ENCODE peak calls at places on chromosomes 11 and 22, in five cellular contexts. Z, H, S, Y and K are unnamed samples.
A peak's percentile ranks its signal among the peaks of the same experiment; 100 is the strongest.

GRCh38 chr22:45246060-45246985 is 5.6 kb upstream of the KIAA0930 start:
- DNase-seq in Z (no peak), H (no peak), S (no peak), Y (no peak), K (peak; percentile 84)

GRCh38 chr11:29321293-29322132 is 695.3 kb downstream of the KCNA4 start:
- DNase-seq in Z (no peak), H (no peak), S (no peak), Y (no peak), K (no peak)

GRCh38 chr11:106077609-106078517 is at the start of gene AASDHPPT:
- DNase-seq in Z (no peak), H (peak; percentile 66), S (no peak), Y (no peak), K (no peak)

GRCh38 chr11:107591098-107591445 is at the start of gene ELMOD1:
- DNase-seq in Z (no peak), H (peak; percentile 40), S (no peak), Y (peak; percentile 62), K (no peak)

GRCh38 chr11:19121646-19122045 is 4.7 kb downstream of the ZDHHC13 start:
- DNase-seq in Z (no peak), H (no peak), S (no peak), Y (no peak), K (no peak)

GRCh38 chr11:131425285-131425684 is 54.9 kb downstream of the NTM start:
- DNase-seq in Z (no peak), H (no peak), S (no peak), Y (no peak), K (no peak)

GRCh38 chr22:45997077-45997774 is 20.3 kb upstream of the WNT7B start:
- DNase-seq in Z (no peak), H (peak; percentile 90), S (no peak), Y (peak; percentile 90), K (peak; percentile 89)

GRCh38 chr22:22941831-22942510 is 54.4 kb downstream of the IGLL5 start:
- DNase-seq in Z (no peak), H (no peak), S (no peak), Y (peak; percentile 33), K (no peak)

GRCh38 chr11:13487661-13488030 is 8.2 kb downstream of the PTH start:
- DNase-seq in Z (no peak), H (no peak), S (peak; percentile 10), Y (no peak), K (no peak)

GRCh38 chr11:109342261-109342660 is 79.7 kb upstream of the C11orf87 start:
- DNase-seq in Z (no peak), H (no peak), S (no peak), Y (no peak), K (no peak)

GRCh38 chr22:24140357-24140756 is 40.9 kb upstream of the SUSD2 start:
- DNase-seq in Z (no peak), H (peak; percentile 60), S (no peak), Y (no peak), K (no peak)

GRCh38 chr11:2289859-2290258 is 11.9 kb downstream of the C11orf21 start:
- DNase-seq in Z (no peak), H (no peak), S (no peak), Y (peak; percentile 37), K (no peak)

GRCh38 chr11:67293090-67293489 is 4.0 kb downstream of the ANKRD13D start:
- DNase-seq in Z (no peak), H (no peak), S (no peak), Y (no peak), K (no peak)